ENCODE peak calls at places on chromosomes 12 and 14, in four cellular contexts. J, Z, B and D are unnamed samples.

GRCh38 chr12:96864335-96864734 is 42.7 kb upstream of the NEDD1 start:
- DNase-seq in B (no peak), Z (no peak), J (no peak), D (no peak)

GRCh38 chr12:97131220-97131981 is 224.3 kb downstream of the NEDD1 start:
- DNase-seq in J (no peak), Z (no peak), B (no peak), D (no peak)

GRCh38 chr14:101108579-101109346 is 205.2 kb upstream of the RTL1 start:
- DNase-seq in J (no peak), Z (no peak), B (no peak), D (no peak)

GRCh38 chr12:111757361-111758119 is 9.2 kb upstream of the ALDH2 start:
- DNase-seq in J (no peak), Z (no peak), B (no peak), D (peak)

GRCh38 chr12:111438501-111438900 is 32.8 kb downstream of the SH2B3 start:
- DNase-seq in B (no peak), Z (no peak), J (no peak), D (peak)

GRCh38 chr12:75868501-75868900 is 163.1 kb downstream of the PHLDA1 start:
- DNase-seq in Z (no peak), B (no peak), J (no peak), D (no peak)

GRCh38 chr14:38208825-38209562 is 1.3 kb downstream of the SSTR1 start:
- DNase-seq in Z (no peak), J (no peak), B (no peak), D (peak)

GRCh38 chr12:3757261-3757660 is 4.4 kb upstream of the CRACR2A start:
- DNase-seq in B (no peak), J (no peak), Z (no peak), D (no peak)

GRCh38 chr14:88551936-88552565 is 2.8 kb downstream of the PTPN21 start:
- DNase-seq in Z (no peak), B (no peak), J (no peak), D (peak)

GRCh38 chr14:68271996-68272395 is 452.4 kb downstream of the RAD51B start:
- DNase-seq in Z (peak), B (no peak), J (no peak), D (no peak)

GRCh38 chr14:24483604-24484252 is 24.3 kb downstream of the CMA1 start:
- DNase-seq in J (no peak), Z (no peak), B (no peak), D (peak)

GRCh38 chr14:28931999-28932398 is 165.4 kb downstream of the FOXG1 start:
- DNase-seq in Z (no peak), J (no peak), B (no peak), D (no peak)

GRCh38 chr12:105057174-105057573 is 27.1 kb downstream of the ALDH1L2 start:
- DNase-seq in B (no peak), Z (no peak), J (no peak), D (no peak)

GRCh38 chr12:19739195-19739776 is 300.0 kb downstream of the AEBP2 start:
- DNase-seq in B (peak), J (peak), Z (peak), D (peak)

GRCh38 chr14:65100905-65101541 is 1.3 kb downstream of the MAX start:
- DNase-seq in B (no peak), J (no peak), Z (no peak), D (no peak)

GRCh38 chr12:31590730-31591307 is at the start of gene DENND5B:
- DNase-seq in Z (no peak), J (peak), B (peak), D (peak)

GRCh38 chr14:101844219-101844618 is 82.7 kb downstream of the PPP2R5C start:
- DNase-seq in B (no peak), Z (no peak), J (no peak), D (no peak)

GRCh38 chr12:68180792-68181744 is 21.5 kb upstream of the IFNG start:
- DNase-seq in Z (no peak), J (no peak), B (no peak), D (no peak)

GRCh38 chr12:101968770-101969169 is 91.4 kb downstream of the DRAM1 start:
- DNase-seq in J (no peak), Z (no peak), B (no peak), D (no peak)

GRCh38 chr12:26250801-26251200 is 55.4 kb downstream of the SSPN start:
- DNase-seq in B (no peak), Z (no peak), J (no peak), D (no peak)

GRCh38 chr14:103500148-103500990 is 22.3 kb downstream of the CKB start:
- DNase-seq in Z (no peak), B (no peak), J (peak), D (peak)

GRCh38 chr14:102907980-102908730 is 14.3 kb upstream of the AMN start:
- DNase-seq in Z (no peak), B (no peak), J (no peak), D (no peak)

GRCh38 chr14:30129795-30130194 is 202.1 kb upstream of the PRKD1 start:
- DNase-seq in B (no peak), J (no peak), Z (no peak), D (peak)

GRCh38 chr12:24505366-24506025 is 443.4 kb downstream of the BCAT1 start:
- DNase-seq in J (no peak), B (no peak), Z (no peak), D (no peak)

GRCh38 chr14:69670093-69670492 is 58.7 kb downstream of the SUSD6 start:
- DNase-seq in J (no peak), Z (no peak), B (no peak), D (no peak)

DNA sequence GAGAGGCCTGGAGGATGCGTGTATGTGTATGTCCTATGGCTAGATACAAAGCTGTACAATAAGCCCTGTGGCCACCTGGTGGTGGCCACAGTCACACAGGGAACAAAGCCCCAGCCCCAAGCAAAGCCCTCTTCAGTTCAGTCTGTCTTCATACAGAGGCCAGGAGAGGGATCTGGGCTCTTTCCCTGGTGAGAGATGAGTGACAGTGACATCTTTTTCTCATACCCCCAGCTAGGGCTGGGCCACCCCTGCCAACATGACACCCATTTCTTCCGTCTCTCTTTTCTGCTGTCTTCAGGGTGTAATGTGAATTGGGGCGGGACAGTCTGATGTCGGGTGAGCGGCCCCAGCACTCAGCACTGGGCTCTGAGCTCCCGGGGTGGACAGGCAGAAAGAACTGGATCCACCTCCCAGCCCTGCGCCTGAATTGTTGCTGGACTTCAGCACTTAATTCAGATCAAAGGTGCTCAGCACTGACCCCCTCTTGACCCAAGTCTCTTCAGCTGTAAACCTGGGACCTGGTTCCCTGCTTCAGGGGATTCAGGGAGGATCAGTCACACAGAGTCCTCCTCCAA is 59.8 kb downstream of the SERPINA3 start:
- DNase-seq in J (no peak), B (no peak), Z (no peak), D (no peak)
- TF ChIP-seq ELK1 in J (no peak), B (no peak), Z (no peak), D (no peak)

DNA sequence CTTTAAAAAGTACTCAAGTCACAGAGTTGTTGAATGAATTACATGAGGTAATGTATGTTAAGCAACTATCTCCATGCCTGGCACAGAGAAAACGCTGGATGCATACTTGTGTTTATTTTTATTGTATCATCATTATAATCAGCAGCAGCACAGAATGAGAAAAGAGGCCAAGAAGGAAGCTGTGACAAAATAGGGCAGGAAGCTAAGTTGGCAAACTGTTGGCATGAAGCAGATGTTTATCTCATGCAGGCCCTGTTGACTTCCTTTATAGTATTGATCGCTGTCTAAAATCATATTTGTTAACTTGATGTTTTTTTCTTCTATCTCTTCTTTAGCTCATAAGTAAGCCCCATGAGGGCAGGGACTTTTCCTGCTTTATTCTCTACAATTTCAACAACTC is 466.6 kb downstream of the TRHDE start:
- DNase-seq in Z (no peak), J (no peak), B (no peak), D (no peak)
- TF ChIP-seq ELK1 in Z (no peak), J (no peak), B (no peak), D (no peak)

DNA sequence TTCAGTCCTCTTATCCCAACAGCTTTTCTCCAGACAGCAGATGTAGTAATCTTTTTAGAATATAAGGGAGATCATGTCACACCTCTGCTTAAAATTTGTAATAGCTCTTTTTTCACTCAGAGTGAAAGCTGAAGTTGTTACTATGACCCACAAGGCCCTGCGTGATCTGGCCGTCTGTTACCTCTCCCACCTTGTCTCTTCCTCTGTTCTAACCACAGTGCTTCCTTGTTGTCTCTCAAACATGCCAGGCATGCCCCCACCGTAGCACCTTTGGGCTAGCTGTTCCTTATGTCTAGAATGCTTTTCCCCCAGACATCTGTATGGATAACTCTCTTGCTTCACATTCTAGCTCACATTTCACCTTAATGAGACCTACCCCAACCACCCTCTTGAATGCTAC is 6.5 kb downstream of the NECAP1 start:
- DNase-seq in J (no peak), B (no peak), Z (no peak), D (no peak)
- TF ChIP-seq ELK1 in J (no peak), B (no peak), Z (no peak), D (no peak)

DNA sequence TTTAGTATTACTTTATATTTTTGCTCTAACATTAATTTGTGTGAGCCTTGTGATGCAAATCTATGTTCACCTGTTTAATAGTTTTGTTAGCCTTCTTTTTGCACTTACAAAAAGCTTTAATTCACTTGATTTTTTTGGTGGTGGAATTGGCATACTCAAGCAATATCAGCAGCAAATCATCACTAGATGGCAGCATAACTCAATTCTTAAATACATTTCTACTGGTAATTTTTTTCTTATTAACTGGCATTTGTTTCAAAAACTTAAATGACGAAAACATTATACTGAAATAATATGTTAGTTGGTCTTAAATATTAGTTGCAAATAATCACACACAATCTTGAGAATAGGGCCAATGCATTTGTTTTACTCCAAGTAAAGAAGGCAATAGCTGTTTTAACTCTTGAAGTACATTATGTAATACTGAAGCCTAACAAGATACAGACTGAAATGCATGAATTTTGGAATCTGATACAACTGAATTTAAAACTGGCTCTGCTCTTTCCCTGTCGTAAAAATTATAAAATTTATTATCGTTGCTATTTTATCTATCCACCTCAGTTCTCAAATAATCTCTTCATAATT is 151.5 kb downstream of the ATXN7L3B start:
- DNase-seq in Z (no peak), B (peak), J (no peak), D (peak)
- TF ChIP-seq ELK1 in Z (no peak), B (no peak), J (no peak), D (no peak)

DNA sequence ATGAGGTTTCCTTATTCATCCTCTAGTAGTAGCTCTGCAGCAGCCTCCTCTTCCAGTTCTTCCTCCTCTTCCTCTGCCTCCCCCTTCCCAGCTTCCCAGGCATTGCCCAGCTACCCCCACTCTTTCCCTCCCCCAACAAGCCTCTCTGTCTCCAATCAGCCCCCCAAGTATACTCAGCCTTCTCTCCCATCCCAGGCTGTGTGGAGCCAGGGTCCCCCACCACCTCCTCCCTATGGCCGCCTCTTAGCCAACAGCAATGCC is 7.3 kb upstream of the RNU7-1 start:
- DNase-seq in J (no peak), B (no peak), Z (no peak), D (no peak)
- TF ChIP-seq ELK1 in J (no peak), B (no peak), Z (no peak), D (no peak)